ENCODE peak calls at places on chromosomes 13 and 19, in eight cellular contexts. I is AG04450, U is upper lobe of right lung, W is foreskin fibroblast, T is epithelial cell of esophagus, Q is uterus, K is cardiac muscle cell, V is A673. R is an unnamed sample.
A peak's percentile ranks its signal among the peaks of the same experiment; 100 is the strongest.

GRCh38 chr19:16594131-16594586 is 21.9 kb upstream of the SLC35E1 start:
- DNase-seq in I (no peak), U (no peak), W (no peak), T (no peak), Q (no peak), K (no peak), V (no peak), R (no peak)

GRCh38 chr19:16067205-16067938 is 8.9 kb upstream of the TPM4 start:
- DNase-seq in I (peak; percentile 82), U (peak; percentile 88), W (peak; percentile 61), T (peak; percentile 96), Q (peak; percentile 88), K (peak; percentile 94), V (no peak), R (peak; percentile 60)

GRCh38 chr13:66414196-66414800 is 815.8 kb downstream of the PCDH9 start:
- DNase-seq in I (no peak), U (no peak), W (no peak), T (no peak), Q (no peak), K (no peak), V (no peak), R (no peak)

GRCh38 chr13:97224544-97225324 is 2.6 kb downstream of the MBNL2 start:
- DNase-seq in I (no peak), U (no peak), W (peak; percentile 31), T (peak; percentile 67), Q (no peak), K (peak; percentile 66), V (no peak), R (no peak)

GRCh38 chr19:16366433-16367268 is 42.0 kb downstream of the KLF2 start:
- DNase-seq in I (no peak), U (no peak), W (peak; percentile 42), T (no peak), Q (no peak), K (no peak), V (no peak), R (no peak)

GRCh38 chr19:46818812-46819211 is 30.4 kb upstream of the SLC1A5 start:
- DNase-seq in I (no peak), U (no peak), W (no peak), T (no peak), Q (no peak), K (peak; percentile 37), V (peak; percentile 64), R (peak; percentile 11)

GRCh38 chr19:30267332-30267731 is 104.9 kb upstream of the ZNF536 start:
- DNase-seq in I (no peak), U (no peak), W (no peak), T (no peak), Q (no peak), K (no peak), V (no peak), R (no peak)

GRCh38 chr19:6100284-6100915 is 9.9 kb downstream of the RFX2 start:
- DNase-seq in I (no peak), U (peak; percentile 70), W (no peak), T (no peak), Q (no peak), K (no peak), V (peak; percentile 64), R (no peak)

GRCh38 chr13:77000475-77000874 is 8.6 kb downstream of the CLN5 start:
- DNase-seq in I (no peak), U (no peak), W (no peak), T (no peak), Q (no peak), K (peak; percentile 72), V (peak; percentile 29), R (no peak)

GRCh38 chr13:44373601-44374347 is at the start of gene SERP2:
- DNase-seq in I (no peak), U (peak; percentile 70), W (peak; percentile 51), T (no peak), Q (peak; percentile 60), K (peak; percentile 50), V (peak; percentile 2), R (no peak)

GRCh38 chr13:24004971-24005370 is 107.7 kb upstream of the C1QTNF9B start:
- DNase-seq in I (no peak), U (no peak), W (peak; percentile 21), T (no peak), Q (no peak), K (no peak), V (no peak), R (no peak)

GRCh38 chr19:33427801-33428626 is 54.5 kb downstream of the CEBPG start:
- DNase-seq in I (no peak), U (peak; percentile 42), W (no peak), T (no peak), Q (no peak), K (no peak), V (no peak), R (no peak)

GRCh38 chr19:3179739-3180293 is 1.2 kb downstream of the S1PR4 start:
- DNase-seq in I (no peak), U (no peak), W (no peak), T (no peak), Q (no peak), K (no peak), V (no peak), R (no peak)

GRCh38 chr19:41428481-41428859 is 1.3 kb upstream of the B3GNT8 start:
- DNase-seq in I (no peak), U (no peak), W (no peak), T (no peak), Q (no peak), K (no peak), V (peak; percentile 16), R (no peak)

GRCh38 chr19:56814656-56815055 is 25.9 kb downstream of the PEG3 start:
- DNase-seq in I (no peak), U (no peak), W (no peak), T (no peak), Q (no peak), K (no peak), V (no peak), R (no peak)

GRCh38 chr13:51453959-51454703 is 1.3 kb upstream of the INTS6 start:
- DNase-seq in I (no peak), U (no peak), W (peak; percentile 28), T (peak; percentile 30), Q (peak; percentile 33), K (no peak), V (peak; percentile 42), R (no peak)

GRCh38 chr19:35872180-35872579 is 3.8 kb downstream of the APLP1 start:
- DNase-seq in I (no peak), U (no peak), W (no peak), T (no peak), Q (no peak), K (no peak), V (peak; percentile 28), R (no peak)

GRCh38 chr19:35868823-35869326 is 501 bp downstream of the APLP1 start:
- DNase-seq in I (no peak), U (no peak), W (peak; percentile 21), T (no peak), Q (no peak), K (no peak), V (no peak), R (no peak)

GRCh38 chr19:35871611-35872010 is 3.2 kb downstream of the APLP1 start:
- DNase-seq in I (no peak), U (no peak), W (no peak), T (no peak), Q (no peak), K (no peak), V (no peak), R (no peak)

GRCh38 chr19:35869327-35870123 is 1.2 kb downstream of the APLP1 start:
- DNase-seq in I (no peak), U (peak; percentile 83), W (peak; percentile 85), T (peak; percentile 78), Q (peak; percentile 63), K (peak; percentile 73), V (peak; percentile 97), R (peak; percentile 54)

DNA sequence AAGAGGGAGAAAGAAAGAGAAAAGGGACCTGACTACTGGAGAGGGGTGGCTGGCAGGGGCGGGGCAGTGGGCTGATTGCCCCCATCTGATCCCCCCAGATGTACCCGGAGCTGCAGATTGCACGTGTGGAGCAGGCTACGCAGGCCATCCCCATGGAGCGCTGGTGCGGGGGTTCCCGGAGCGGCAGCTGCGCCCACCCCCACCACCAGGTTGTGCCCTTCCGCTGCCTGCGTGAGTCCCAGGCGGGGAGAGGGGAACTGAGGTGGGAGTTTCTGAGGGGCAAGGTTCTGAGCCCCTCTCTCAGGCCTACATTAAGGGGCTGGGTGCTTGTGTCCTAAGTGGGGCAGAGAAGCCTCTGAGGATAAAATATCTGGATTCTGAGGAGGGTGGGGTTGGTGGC is 2.4 kb downstream of the APLP1 start:
- DNase-seq in I (no peak), U (no peak), W (no peak), T (no peak), Q (no peak), K (no peak), V (no peak), R (no peak)
- TF ChIP-seq CTCF in I (no peak), U (no peak), W (no peak), T (no peak), Q (no peak), K (no peak), V (no peak), R (peak; percentile 31)

GRCh38 chr13:74256969-74257368 is 122.8 kb upstream of the KLF12 start:
- DNase-seq in I (no peak), U (no peak), W (no peak), T (no peak), Q (no peak), K (peak; percentile 30), V (no peak), R (no peak)
- TF ChIP-seq CTCF in I (no peak), U (no peak), W (no peak), T (no peak), Q (no peak), K (no peak), V (no peak), R (no peak)

DNA sequence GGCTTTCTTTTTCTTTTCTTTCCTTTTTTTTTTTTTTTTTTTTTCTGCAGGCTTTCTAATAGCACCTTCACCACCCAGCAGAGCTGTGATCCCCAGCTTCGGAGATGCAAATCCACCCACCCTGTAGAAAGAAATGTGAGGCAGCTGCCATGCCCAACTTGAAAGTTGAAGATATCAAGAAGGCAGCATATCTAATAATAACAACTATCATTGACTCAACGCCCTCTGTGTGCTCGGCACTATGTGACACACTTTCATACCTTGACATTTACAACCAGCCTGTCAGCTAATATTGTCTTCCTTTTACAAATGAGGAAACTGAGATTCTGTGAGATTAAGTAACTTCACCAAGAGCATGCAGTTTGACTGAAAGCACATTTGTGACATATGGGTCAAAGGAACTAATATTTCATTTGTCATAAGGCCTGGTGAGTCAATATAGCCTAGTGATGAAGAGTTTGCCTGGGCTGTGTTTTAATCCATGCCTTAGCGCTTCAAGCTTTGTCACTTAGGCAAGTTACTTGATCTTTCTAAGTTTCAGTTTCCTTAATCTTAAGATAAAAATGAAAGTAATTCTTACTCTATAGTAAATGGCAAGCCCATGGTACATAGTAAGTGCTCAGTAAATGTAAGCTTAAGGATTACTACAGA is 137.0 kb downstream of the FLT1 start:
- DNase-seq in I (no peak), U (no peak), W (no peak), T (peak; percentile 3), Q (no peak), K (no peak), V (no peak), R (no peak)
- TF ChIP-seq CTCF in I (no peak), U (no peak), W (no peak), T (no peak), Q (no peak), K (no peak), V (no peak), R (no peak)

DNA sequence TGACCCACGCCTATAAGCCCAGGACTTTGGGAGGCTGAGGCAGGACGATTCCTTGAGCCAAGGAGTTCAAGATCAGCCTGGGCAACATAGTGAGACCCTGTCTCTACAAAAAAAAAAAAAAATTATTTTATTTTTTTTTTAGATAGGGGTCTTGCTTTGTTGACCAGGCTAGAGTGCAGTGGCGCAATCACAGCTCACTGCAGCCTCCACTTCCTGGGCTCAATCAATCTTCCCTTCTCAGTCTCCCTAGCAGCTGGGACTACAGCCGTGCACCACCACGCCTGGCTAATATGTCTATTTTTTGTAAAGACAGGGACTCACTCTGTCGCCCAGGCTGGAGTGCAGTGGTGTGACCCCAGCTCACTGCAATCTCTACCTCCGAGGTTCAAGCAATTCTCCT is 4.7 kb downstream of the C19orf38 start:
- DNase-seq in I (no peak), U (no peak), W (no peak), T (no peak), Q (no peak), K (no peak), V (no peak), R (no peak)
- TF ChIP-seq CTCF in I (no peak), U (no peak), W (no peak), T (no peak), Q (no peak), K (no peak), V (no peak), R (no peak)